ENCODE peak calls at places on chromosomes 3 and 15, in five cellular contexts. P is mucosa of descending colon, T is hepatocyte, Z is fibroblast of lung, Y is GM23338. S is an unnamed sample. For H3K36me3, the result is how much of the 10 kb centered on the place peaks cover.

GRCh38 chr15:99073008-99073714 is 31.7 kb upstream of the SYNM start:
- DNase-seq in T (no peak), P (no peak), Z (peak), Y (peak), S (no peak)

GRCh38 chr15:90300988-90301715 is 35.7 kb downstream of the NGRN start:
- DNase-seq in Z (peak), P (peak), Y (peak), T (peak), S (no peak)

GRCh38 chr3:195455789-195456188 is 13.0 kb upstream of the ACAP2 start:
- DNase-seq in P (no peak), Y (no peak), Z (no peak), T (no peak), S (no peak)

GRCh38 chr3:70072180-70072579 is 72.6 kb downstream of the SAMMSON start:
- DNase-seq in T (peak), Z (no peak), Y (no peak), P (no peak), S (no peak)

GRCh38 chr3:108031893-108032292 is 58.9 kb downstream of the CD47 start:
- DNase-seq in T (peak), P (no peak), Y (no peak), Z (no peak), S (no peak)

GRCh38 chr3:13111173-13111873 is 38.1 kb upstream of the IQSEC1 start:
- DNase-seq in Y (no peak), Z (no peak), P (peak), T (no peak), S (no peak)

GRCh38 chr15:56946150-56946549 is 27.7 kb downstream of the TCF12 start:
- DNase-seq in T (no peak), P (no peak), Z (no peak), Y (no peak), S (no peak)

GRCh38 chr3:13420817-13421755 is 964 bp upstream of the NUP210 start:
- DNase-seq in Z (no peak), T (no peak), P (peak), Y (peak), S (no peak)

GRCh38 chr3:72487078-72487765 is 361.0 kb downstream of the SHQ1 start:
- DNase-seq in Y (peak), Z (peak), P (peak), T (peak), S (peak)

GRCh38 chr15:68797589-68798377 is 22.9 kb downstream of the ANP32A start:
- DNase-seq in Y (no peak), Z (no peak), P (no peak), T (no peak), S (no peak)

DNA sequence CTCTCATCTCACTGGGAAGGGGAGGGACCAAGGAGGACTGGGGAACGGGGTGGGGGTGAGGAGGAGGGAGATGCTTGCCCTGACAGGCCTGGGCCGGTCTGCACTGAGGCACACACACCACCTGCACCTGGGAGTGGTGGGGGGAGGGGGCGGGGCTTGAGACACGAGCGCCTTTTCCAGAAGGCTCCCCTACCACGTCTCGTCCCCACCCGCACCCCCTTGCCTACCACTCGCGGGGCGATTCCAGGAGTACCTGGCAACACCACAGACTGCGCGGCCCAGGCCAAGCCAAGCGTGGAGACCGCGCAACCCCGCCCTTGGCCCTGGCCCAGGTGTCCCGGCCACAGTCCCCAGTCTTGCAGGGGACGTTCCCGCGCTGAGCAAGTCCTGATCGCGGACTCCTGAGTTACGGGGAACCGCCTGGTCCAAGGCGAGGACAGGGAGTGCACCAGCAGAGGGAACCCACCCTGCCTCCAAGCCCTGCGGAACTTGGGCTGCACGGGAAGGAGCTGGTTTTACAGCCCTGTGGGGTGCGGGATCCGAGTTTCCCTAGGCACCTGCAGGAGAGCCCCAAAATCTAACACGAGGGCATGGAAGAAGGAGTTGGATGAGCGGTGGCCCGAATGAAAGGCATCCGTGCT is 68.1 kb upstream of the SH3GL3 start:
- DNase-seq in Z (no peak), P (no peak), T (no peak), Y (peak), S (no peak)
- H3K4me3 ChIP-seq in Z (no peak), P (no peak), T (no peak), Y (peak), S (no peak)

GRCh38 chr3:188268336-188268735 is 114.4 kb downstream of the LPP start:
- DNase-seq in Y (no peak), Z (no peak), P (no peak), T (no peak), S (no peak)

GRCh38 chr3:188269040-188269439 is 115.1 kb downstream of the LPP start:
- DNase-seq in Y (no peak), T (no peak), P (no peak), Z (no peak), S (no peak)

GRCh38 chr3:188271226-188271894 is 117.4 kb downstream of the LPP start:
- DNase-seq in Z (peak), Y (no peak), P (no peak), T (no peak), S (no peak)

GRCh38 chr3:188272481-188273372 is 118.8 kb downstream of the LPP start:
- DNase-seq in T (no peak), P (no peak), Z (peak), Y (no peak), S (peak)

GRCh38 chr3:188270423-188270972 is 116.5 kb downstream of the LPP start:
- DNase-seq in Z (peak), T (peak), P (no peak), Y (no peak), S (peak)
- TF ChIP-seq CTCF in Z (no peak), T (no peak), P (no peak), Y (no peak), S (no peak)

GRCh38 chr3:36058404-36059035 is 321.8 kb upstream of the STAC start:
- DNase-seq in P (no peak), Z (no peak), Y (no peak), T (no peak), S (no peak)
- H3K36me3 ChIP-seq in P (under half), Z (under half), Y (under half), T (under half), S (under half)

DNA sequence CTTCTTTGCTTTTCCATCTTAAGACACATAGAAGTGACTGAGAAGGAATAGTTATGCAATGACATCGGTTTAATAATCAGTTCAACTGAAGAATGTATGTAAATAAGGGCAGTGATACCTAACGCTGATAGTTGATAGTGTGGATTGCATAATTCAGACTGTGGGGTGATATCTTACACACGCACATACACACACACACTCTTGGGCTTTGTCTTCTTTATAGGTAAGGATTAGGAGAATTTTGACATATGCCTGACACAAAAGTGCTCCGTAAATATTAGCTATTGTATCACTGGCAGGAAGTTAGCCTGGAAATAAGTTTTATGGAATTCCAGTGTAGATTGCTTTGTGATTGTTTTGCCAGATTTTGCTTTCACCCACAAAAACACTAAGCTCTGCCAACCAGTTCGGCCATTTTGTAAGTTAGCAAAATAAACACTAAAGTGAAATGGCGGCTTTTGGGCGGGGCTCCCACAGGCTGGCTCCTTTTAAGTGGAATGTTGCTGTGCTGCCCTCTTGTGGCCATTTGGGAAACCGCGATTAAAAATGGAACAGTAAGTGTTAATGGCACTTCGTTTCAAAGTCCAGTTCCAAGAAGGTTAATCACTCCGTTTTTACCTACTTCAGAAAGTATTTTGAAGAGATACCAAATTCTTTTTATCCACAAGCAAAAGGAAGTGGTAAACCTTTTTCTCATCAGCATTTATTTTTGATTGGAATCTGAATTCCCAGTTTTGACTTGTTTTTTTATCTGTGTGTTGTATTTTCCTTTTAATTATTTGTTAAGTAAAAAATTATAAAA is 17.7 kb downstream of the CHD2 start:
- DNase-seq in Z (peak), P (peak), Y (peak), T (peak), S (peak)
- H3K4me3 ChIP-seq in Z (peak), P (peak), Y (no peak), T (no peak), S (no peak)

GRCh38 chr15:25437751-25438600 is 848 bp downstream of the UBE3A start:
- DNase-seq in Z (peak), P (peak), Y (peak), T (peak), S (no peak)
- TF ChIP-seq CTCF in Z (no peak), P (no peak), Y (no peak), T (peak), S (no peak)

DNA sequence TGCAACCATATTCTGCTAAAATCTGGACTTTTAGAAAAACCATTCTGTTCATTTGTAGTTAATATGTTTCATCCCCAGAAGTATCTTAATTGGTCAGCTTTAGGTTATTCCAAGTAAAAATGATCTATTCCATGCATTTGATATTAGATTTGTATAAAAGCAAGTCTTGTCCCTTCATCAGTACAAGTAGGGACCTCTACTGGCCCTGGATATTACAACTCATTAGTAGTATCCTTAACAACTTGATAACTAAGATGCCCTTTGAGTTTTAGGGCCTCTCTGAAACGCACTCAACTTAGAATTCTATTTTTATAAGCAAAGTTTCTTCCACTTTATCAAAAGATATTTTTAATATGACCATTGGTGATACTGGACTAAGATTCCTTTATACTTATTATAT is 25.3 kb upstream of the SELENOT start:
- DNase-seq in T (no peak), P (no peak), Y (no peak), Z (no peak), S (no peak)
- H3K36me3 ChIP-seq in T (under half), P (under half), Y (under half), Z (under half), S (under half)

GRCh38 chr15:39665629-39666245 is 84.9 kb downstream of the THBS1 start:
- DNase-seq in Y (peak), Z (no peak), P (no peak), T (no peak), S (no peak)

GRCh38 chr15:39663684-39664083 is 82.8 kb downstream of the THBS1 start:
- DNase-seq in Y (no peak), T (no peak), P (no peak), Z (peak), S (no peak)

GRCh38 chr15:39667382-39668127 is 86.7 kb downstream of the THBS1 start:
- DNase-seq in Z (no peak), T (no peak), Y (no peak), P (no peak), S (no peak)

GRCh38 chr15:39668457-39668856 is 87.6 kb downstream of the THBS1 start:
- DNase-seq in Z (no peak), P (no peak), Y (no peak), T (no peak), S (no peak)

DNA sequence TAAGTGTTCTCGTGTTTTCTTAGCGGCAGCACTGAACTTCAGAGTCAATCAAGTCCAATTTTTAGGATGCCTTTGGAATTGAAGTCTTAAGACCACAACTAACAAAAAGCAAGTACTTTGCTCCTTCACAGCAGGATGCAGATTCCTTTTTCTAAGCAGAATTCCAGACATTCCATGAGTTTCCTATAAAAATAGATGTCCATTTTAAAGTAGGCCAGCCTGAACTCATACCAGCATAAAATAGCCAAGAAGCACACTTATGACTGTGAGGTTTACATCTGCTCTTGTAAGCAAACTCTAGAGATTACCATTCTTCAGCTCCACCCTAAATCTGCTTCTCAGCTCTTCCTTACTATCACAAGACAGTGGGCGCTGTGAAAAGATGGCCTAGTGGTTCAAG is 85.8 kb downstream of the THBS1 start:
- DNase-seq in P (no peak), T (no peak), Y (peak), Z (peak), S (peak)
- H3K4me3 ChIP-seq in P (no peak), T (no peak), Y (no peak), Z (no peak), S (no peak)

DNA sequence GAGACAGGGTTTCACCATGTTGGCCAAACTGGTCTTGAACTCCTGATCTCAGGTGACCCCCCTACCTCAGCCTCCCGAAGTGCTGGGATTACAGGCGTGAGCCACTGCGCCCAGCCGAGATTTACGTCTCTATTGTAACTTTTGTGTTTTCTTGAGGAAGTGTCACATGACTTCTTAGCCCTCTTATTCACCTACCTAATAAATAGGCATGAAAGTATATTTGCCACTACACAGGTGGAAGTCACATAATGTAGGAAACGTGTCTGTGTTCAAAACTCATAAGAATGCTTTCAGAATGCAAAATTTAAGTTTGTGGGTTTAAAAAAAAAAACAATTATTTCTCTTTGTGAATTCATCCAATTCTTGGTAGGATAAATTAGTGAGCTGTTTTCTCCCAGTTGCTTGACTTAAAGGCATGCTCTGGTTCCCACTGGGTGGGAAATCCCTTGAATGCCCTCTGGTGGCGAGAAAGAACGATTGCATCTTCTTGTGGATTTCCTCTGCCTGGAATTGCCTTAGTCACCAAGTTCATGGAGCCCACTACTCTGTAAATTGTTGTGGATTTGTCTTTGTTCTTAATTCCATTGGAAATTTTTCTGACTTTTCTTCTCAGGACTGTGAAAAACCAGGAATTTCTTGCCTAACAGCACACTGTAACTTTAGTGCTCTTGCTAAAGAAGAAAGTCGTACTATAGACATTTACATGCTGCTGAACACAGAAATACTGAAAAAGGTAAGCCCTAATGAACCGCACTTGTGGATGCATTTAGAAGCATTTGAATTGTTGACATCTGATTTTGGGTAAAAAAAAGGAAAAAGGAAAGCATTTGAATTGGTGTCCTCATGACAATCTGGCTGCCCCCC is 82.2 kb upstream of the CTDSPL start:
- DNase-seq in Y (peak), P (no peak), Z (peak), T (peak), S (no peak)
- TF ChIP-seq CTCF in Y (peak), P (peak), Z (peak), T (peak), S (peak)

GRCh38 chr3:193640728-193641127 is 47.7 kb downstream of the OPA1 start:
- DNase-seq in Z (peak), Y (no peak), P (no peak), T (no peak), S (no peak)

GRCh38 chr3:193638833-193639232 is 45.8 kb downstream of the OPA1 start:
- DNase-seq in Z (no peak), Y (no peak), T (no peak), P (no peak), S (no peak)

GRCh38 chr3:193637831-193638230 is 44.8 kb downstream of the OPA1 start:
- DNase-seq in P (no peak), Y (no peak), T (no peak), Z (no peak), S (no peak)

GRCh38 chr3:193641376-193641775 is 48.4 kb downstream of the OPA1 start:
- DNase-seq in T (no peak), Y (no peak), P (no peak), Z (no peak), S (no peak)

GRCh38 chr3:193640165-193640706 is 47.2 kb downstream of the OPA1 start:
- DNase-seq in P (no peak), Z (no peak), Y (no peak), T (no peak), S (no peak)
- H3K36me3 ChIP-seq in P (under half), Z (under half), Y (under half), T (under half), S (under half)

DNA sequence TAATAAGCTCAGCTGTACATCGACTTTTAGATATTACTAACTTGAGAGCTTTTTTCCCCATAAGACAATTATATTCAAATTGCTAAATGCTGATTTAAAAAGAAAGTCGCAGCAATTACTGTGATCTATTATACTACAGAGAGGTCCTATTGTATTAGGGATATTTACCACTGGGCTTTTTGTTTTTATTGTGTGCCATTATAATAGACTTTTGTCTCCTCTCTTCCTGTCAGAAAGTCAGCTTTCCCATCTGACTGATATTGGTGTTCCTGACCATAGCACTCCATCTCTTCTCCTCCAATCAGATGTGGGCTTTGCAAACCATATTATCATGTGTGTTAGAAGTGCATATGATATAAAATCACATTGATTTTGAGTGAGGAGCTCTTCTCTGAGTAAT is 27.2 kb upstream of the RYR3 start:
- DNase-seq in Y (no peak), T (no peak), P (no peak), Z (no peak), S (no peak)
- H3K4me3 ChIP-seq in Y (no peak), T (no peak), P (no peak), Z (no peak), S (no peak)